ENCODE peak calls at places on chromosomes 12 and 14, in seven cellular contexts. U is left colon; K is activated CD4-positive, alpha-beta T cell treated with anti-CD3 and anti-CD28 coated beads, Interleukin-2, amount 50 U/mL, for 1 hour; P is GM04504; X is fibroblast of the conjunctiva; D is right cardiac atrium; S is WERI-Rb-1. Y is an unnamed sample.

GRCh38 chr14:54175298-54175942 is 218.8 kb upstream of the BMP4 start:
- DNase-seq in U (peak), K (peak), P (peak), X (peak), D (peak), S (peak), Y (peak)

GRCh38 chr12:4051616-4052015 is 178.4 kb upstream of the PARP11 start:
- DNase-seq in U (no peak), K (no peak), P (no peak), X (no peak), D (no peak), S (no peak), Y (no peak)

GRCh38 chr12:116568203-116568602 is 9.0 kb downstream of the MAP1LC3B2 start:
- DNase-seq in U (no peak), K (no peak), P (no peak), X (no peak), D (no peak), S (no peak), Y (no peak)

GRCh38 chr14:75229923-75230792 is 48.5 kb upstream of the FOS start:
- DNase-seq in U (peak), K (peak), P (no peak), X (no peak), D (no peak), S (no peak), Y (no peak)

GRCh38 chr12:53737951-53738833 is 10.9 kb upstream of the CALCOCO1 start:
- DNase-seq in U (peak), K (peak), P (no peak), X (no peak), D (peak), S (peak), Y (no peak)

GRCh38 chr12:45730842-45731336 is 1.4 kb downstream of the ARID2 start:
- DNase-seq in U (no peak), K (no peak), P (no peak), X (no peak), D (no peak), S (no peak), Y (peak)

GRCh38 chr12:106582661-106583577 is at the start of gene RFX4:
- DNase-seq in U (no peak), K (no peak), P (no peak), X (no peak), D (no peak), S (no peak), Y (no peak)

GRCh38 chr12:104353012-104353981 is 49.8 kb downstream of the EID3 start:
- DNase-seq in U (no peak), K (no peak), P (no peak), X (no peak), D (no peak), S (no peak), Y (no peak)

GRCh38 chr12:82740129-82741000 is 53.7 kb downstream of the TMTC2 start:
- DNase-seq in U (no peak), K (no peak), P (peak), X (peak), D (no peak), S (no peak), Y (no peak)

GRCh38 chr12:131142891-131143637 is 189.4 kb downstream of the ADGRD1 start:
- DNase-seq in U (no peak), K (no peak), P (no peak), X (no peak), D (no peak), S (no peak), Y (peak)

GRCh38 chr12:66409195-66409871 is 107.0 kb downstream of the HELB start:
- DNase-seq in U (peak), K (peak), P (peak), X (peak), D (no peak), S (peak), Y (peak)

GRCh38 chr12:49945394-49946080 is 5.0 kb upstream of the AQP2 start:
- DNase-seq in U (peak), K (peak), P (peak), X (peak), D (peak), S (peak), Y (peak)

GRCh38 chr14:71231521-71232393 is 324.5 kb downstream of the PCNX1 start:
- DNase-seq in U (no peak), K (no peak), P (no peak), X (no peak), D (no peak), S (no peak), Y (peak)

GRCh38 chr14:65170768-65171251 is 68.5 kb upstream of the MAX start:
- DNase-seq in U (peak), K (peak), P (peak), X (peak), D (no peak), S (peak), Y (peak)

GRCh38 chr12:51887476-51888315 is at the start of gene ANKRD33:
- DNase-seq in U (peak), K (no peak), P (no peak), X (no peak), D (peak), S (peak), Y (no peak)

GRCh38 chr12:69059465-69060457 is 126.8 kb upstream of the CPM start:
- DNase-seq in U (no peak), K (no peak), P (peak), X (peak), D (no peak), S (no peak), Y (peak)

GRCh38 chr14:105064001-105064400 is 1.2 kb downstream of the GPR132 start:
- DNase-seq in U (no peak), K (no peak), P (no peak), X (no peak), D (peak), S (no peak), Y (no peak)

GRCh38 chr12:52754135-52754534 is 23.0 kb downstream of the KRT76 start:
- DNase-seq in U (no peak), K (no peak), P (no peak), X (no peak), D (no peak), S (no peak), Y (no peak)

GRCh38 chr12:1820191-1820599 is at the start of gene LRTM2:
- DNase-seq in U (no peak), K (no peak), P (no peak), X (no peak), D (no peak), S (no peak), Y (peak)

GRCh38 chr12:2212971-2213869 is 160.4 kb downstream of the CACNA1C start:
- DNase-seq in U (no peak), K (no peak), P (no peak), X (no peak), D (no peak), S (peak), Y (no peak)

GRCh38 chr12:20865873-20866272 is 55.4 kb downstream of the SLCO1B3 start:
- DNase-seq in U (no peak), K (no peak), P (no peak), X (no peak), D (no peak), S (no peak), Y (no peak)

GRCh38 chr14:77141592-77142288 is at the start of gene ZDHHC22:
- DNase-seq in U (no peak), K (no peak), P (no peak), X (no peak), D (no peak), S (peak), Y (no peak)

GRCh38 chr12:57815177-57816000 is 3.1 kb downstream of the AVIL start:
- DNase-seq in U (no peak), K (no peak), P (no peak), X (no peak), D (no peak), S (peak), Y (no peak)

GRCh38 chr12:101959607-101960006 is 82.2 kb downstream of the DRAM1 start:
- DNase-seq in U (no peak), K (no peak), P (no peak), X (no peak), D (no peak), S (no peak), Y (no peak)

GRCh38 chr14:64500088-64500487 is 3.5 kb downstream of the ZBTB25 start:
- DNase-seq in U (no peak), K (no peak), P (no peak), X (no peak), D (no peak), S (no peak), Y (no peak)

Y was measured in MV-4-11.